ENCODE peak calls at places on chromosomes 2 and 18, in four cellular contexts. K, N, X and R are unnamed samples.

GRCh38 chr2:145597809-145598208 is 1077.9 kb upstream of the ZEB2 start:
- DNase-seq in K (no peak), N (no peak), X (peak), R (no peak)

GRCh38 chr2:136057023-136057801 is 60.7 kb downstream of the CXCR4 start:
- DNase-seq in X (no peak), K (no peak), N (peak), R (no peak)

GRCh38 chr2:184468826-184469225 is 129.5 kb upstream of the ZNF804A start:
- DNase-seq in K (no peak), N (no peak), X (no peak), R (no peak)

GRCh38 chr2:152875832-152876669 is 157.6 kb downstream of the ARL6IP6 start:
- DNase-seq in X (peak), N (no peak), K (no peak), R (no peak)

GRCh38 chr18:47407736-47408135 is 156.3 kb upstream of the SKOR2 start:
- DNase-seq in X (no peak), N (no peak), K (no peak), R (no peak)

GRCh38 chr2:229297284-229297683 is 26.2 kb upstream of the PID1 start:
- DNase-seq in N (no peak), K (no peak), X (peak), R (no peak)

GRCh38 chr2:182941121-182941713 is 74.8 kb upstream of the FRZB start:
- DNase-seq in K (no peak), X (peak), N (no peak), R (no peak)

GRCh38 chr18:48348739-48349138 is 60.4 kb downstream of the ZBTB7C start:
- DNase-seq in K (no peak), X (no peak), N (no peak), R (no peak)

GRCh38 chr2:46839045-46839444 is 76.6 kb downstream of the MCFD2 start:
- DNase-seq in K (no peak), N (no peak), X (no peak), R (peak)

GRCh38 chr2:101114268-101114783 is 36.9 kb downstream of the TBC1D8 start:
- DNase-seq in N (no peak), X (no peak), K (no peak), R (no peak)

GRCh38 chr2:138621139-138621538 is 119.6 kb downstream of the SPOPL start:
- DNase-seq in N (no peak), X (no peak), K (no peak), R (no peak)

GRCh38 chr2:197108758-197109157 is 182.3 kb upstream of the PGAP1 start:
- DNase-seq in K (peak), X (peak), N (no peak), R (no peak)

GRCh38 chr2:4047961-4048891 is 344.9 kb downstream of the DCDC2C start:
- DNase-seq in K (no peak), N (no peak), X (peak), R (no peak)

GRCh38 chr18:46676162-46676830 is 19.3 kb upstream of the LOXHD1 start:
- DNase-seq in K (no peak), X (peak), N (no peak), R (no peak)

GRCh38 chr2:147351789-147352188 is 493.0 kb upstream of the ACVR2A start:
- DNase-seq in K (no peak), X (no peak), N (no peak), R (no peak)

GRCh38 chr2:119126650-119127049 is 31.9 kb downstream of the C1QL2 start:
- DNase-seq in X (peak), K (peak), N (peak), R (peak)

GRCh38 chr18:40048886-40049650 is 1906.0 kb upstream of the PIK3C3 start:
- DNase-seq in X (no peak), K (no peak), N (no peak), R (no peak)

GRCh38 chr18:69957071-69957620 is 9.5 kb upstream of the CD226 start:
- DNase-seq in N (no peak), K (no peak), X (no peak), R (no peak)

GRCh38 chr2:160492401-160493226 is 993 bp downstream of the RBMS1 start:
- DNase-seq in X (peak), N (no peak), K (peak), R (peak)

GRCh38 chr2:39243469-39244123 is at the start of gene CDKL4:
- DNase-seq in K (peak), N (no peak), X (peak), R (peak)

GRCh38 chr2:96240341-96241038 is 25.3 kb downstream of the TMEM127 start:
- DNase-seq in X (no peak), N (no peak), K (no peak), R (no peak)

GRCh38 chr2:207121784-207122183 is 44.0 kb downstream of the KLF7 start:
- DNase-seq in K (peak), N (no peak), X (peak), R (no peak)

GRCh38 chr2:172038121-172038520 is 38.4 kb downstream of the METAP1D start:
- DNase-seq in X (no peak), N (no peak), K (no peak), R (no peak)

GRCh38 chr2:120771556-120772208 is 36.0 kb downstream of the GLI2 start:
- DNase-seq in N (no peak), X (peak), K (peak), R (peak)

GRCh38 chr2:160647967-160648685 is 154.5 kb upstream of the RBMS1 start:
- DNase-seq in X (no peak), N (no peak), K (no peak), R (peak)

DNA sequence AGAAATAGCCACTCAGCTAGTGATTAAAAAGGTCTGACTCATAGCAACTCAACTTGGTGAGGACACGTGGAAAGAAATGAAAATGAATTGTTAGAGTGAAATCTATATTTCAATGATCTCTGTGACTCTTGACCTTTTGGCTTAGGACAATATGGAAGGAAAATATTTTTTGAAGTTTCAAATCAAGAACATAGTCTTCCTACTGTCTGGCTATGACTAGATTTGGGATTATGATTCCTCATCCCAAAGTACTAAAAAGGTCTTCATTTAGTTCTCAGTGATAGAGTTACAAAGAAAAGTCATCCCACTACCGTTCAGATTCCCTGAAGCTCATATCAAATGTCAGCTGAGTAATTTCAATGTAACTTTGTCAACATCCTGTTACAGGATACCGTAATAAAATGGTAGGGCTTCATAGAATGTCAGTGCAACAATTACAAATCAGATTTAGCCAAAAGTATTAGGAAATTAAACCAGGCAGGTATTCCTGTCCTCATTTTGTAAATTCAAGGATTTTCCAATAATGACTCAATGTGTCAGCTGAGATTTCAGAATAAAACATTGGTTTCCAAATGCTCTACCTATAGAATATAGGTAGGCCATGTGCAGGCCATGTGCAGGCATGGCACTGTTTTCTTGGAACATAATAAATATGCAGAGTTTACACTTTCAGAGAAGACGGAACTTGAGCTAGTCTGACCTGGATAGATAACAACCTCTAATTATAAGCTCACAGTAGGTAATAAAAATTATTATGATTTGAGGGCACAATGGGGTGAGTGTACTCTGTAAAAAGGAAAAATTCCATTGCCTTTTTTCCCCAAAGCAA is 36.0 kb downstream of the ANKRD29 start:
- DNase-seq in K (no peak), X (peak), N (no peak), R (no peak)
- H3K27ac ChIP-seq in K (peak), X (no peak), N (no peak), R (peak)

GRCh38 chr18:13811993-13812392 is 12.0 kb upstream of the MC5R start:
- DNase-seq in N (peak), X (no peak), K (no peak), R (no peak)
- TF ChIP-seq CTCF in N (peak), X (no peak), K (no peak), R (no peak)

GRCh38 chr2:36707050-36707449 is 10.5 kb downstream of the VIT start:
- DNase-seq in N (no peak), K (no peak), X (peak), R (no peak)
- H3K27ac ChIP-seq in N (no peak), K (peak), X (no peak), R (no peak)

GRCh38 chr2:7034313-7034712 is 117.1 kb downstream of the RNF144A start:
- DNase-seq in N (no peak), X (peak), K (no peak), R (no peak)
- TF ChIP-seq CTCF in N (no peak), X (peak), K (peak), R (peak)

GRCh38 chr2:240898108-240898730 is 2.3 kb upstream of the MAB21L4 start:
- DNase-seq in N (no peak), X (no peak), K (peak), R (no peak)
- H3K27ac ChIP-seq in N (no peak), X (no peak), K (peak), R (peak)